ENCODE peak calls at places on chromosomes 4 and X, in ten cellular contexts. One of them, this sample, is unnamed. For H3K36me3 and H3K4me1, the result is how much of the 10 kb centered on the place peaks cover.

GRCh38 chr4:33658971-33659370 is 2585.3 kb downstream of the ARAP2 start:
- DNase-seq in SK-N-SH: no peak
- DNase-seq in MM.1S: no peak
- DNase-seq in neuronal stem cell: no peak
- DNase-seq in upper lobe of right lung: no peak
- DNase-seq in psoas muscle: no peak
- DNase-seq in GM23338: no peak
- DNase-seq in lung: no peak
- DNase-seq in right lobe of liver: no peak
- DNase-seq in left ventricle myocardium inferior: no peak
- DNase-seq in this sample: no peak

GRCh38 chrX:151336809-151337208 is 60.2 kb upstream of the VMA21 start:
- DNase-seq in SK-N-SH: no peak
- DNase-seq in MM.1S: no peak
- DNase-seq in neuronal stem cell: no peak
- DNase-seq in upper lobe of right lung: no peak
- DNase-seq in psoas muscle: no peak
- DNase-seq in GM23338: no peak
- DNase-seq in lung: no peak
- DNase-seq in right lobe of liver: no peak
- DNase-seq in left ventricle myocardium inferior: no peak
- DNase-seq in this sample: no peak

GRCh38 chr4:133799916-133800315 is 401.7 kb downstream of the PABPC4L start:
- DNase-seq in SK-N-SH: no peak
- DNase-seq in MM.1S: no peak
- DNase-seq in neuronal stem cell: no peak
- DNase-seq in upper lobe of right lung: no peak
- DNase-seq in psoas muscle: no peak
- DNase-seq in GM23338: no peak
- DNase-seq in lung: no peak
- DNase-seq in right lobe of liver: no peak
- DNase-seq in left ventricle myocardium inferior: no peak
- DNase-seq in this sample: no peak

GRCh38 chr4:146469053-146469452 is 52.7 kb downstream of the SLC10A7 start:
- DNase-seq in SK-N-SH: no peak
- DNase-seq in MM.1S: no peak
- DNase-seq in neuronal stem cell: no peak
- DNase-seq in upper lobe of right lung: no peak
- DNase-seq in psoas muscle: no peak
- DNase-seq in GM23338: no peak
- DNase-seq in lung: no peak
- DNase-seq in right lobe of liver: no peak
- DNase-seq in left ventricle myocardium inferior: no peak
- DNase-seq in this sample: no peak

GRCh38 chr4:150149381-150149780 is 71.1 kb downstream of the DCLK2 start:
- DNase-seq in SK-N-SH: no peak
- DNase-seq in MM.1S: no peak
- DNase-seq in neuronal stem cell: no peak
- DNase-seq in upper lobe of right lung: no peak
- DNase-seq in psoas muscle: no peak
- DNase-seq in GM23338: no peak
- DNase-seq in lung: no peak
- DNase-seq in right lobe of liver: no peak
- DNase-seq in left ventricle myocardium inferior: no peak
- DNase-seq in this sample: no peak

GRCh38 chr4:14110407-14110806 is 482.9 kb upstream of the BOD1L1 start:
- DNase-seq in SK-N-SH: no peak
- DNase-seq in MM.1S: no peak
- DNase-seq in neuronal stem cell: no peak
- DNase-seq in upper lobe of right lung: no peak
- DNase-seq in psoas muscle: no peak
- DNase-seq in GM23338: no peak
- DNase-seq in lung: no peak
- DNase-seq in right lobe of liver: no peak
- DNase-seq in left ventricle myocardium inferior: no peak
- DNase-seq in this sample: no peak

GRCh38 chrX:46333550-46333949 is 211.7 kb downstream of the ZNF674 start:
- DNase-seq in SK-N-SH: no peak
- DNase-seq in MM.1S: no peak
- DNase-seq in neuronal stem cell: no peak
- DNase-seq in upper lobe of right lung: no peak
- DNase-seq in psoas muscle: no peak
- DNase-seq in GM23338: no peak
- DNase-seq in lung: no peak
- DNase-seq in right lobe of liver: no peak
- DNase-seq in left ventricle myocardium inferior: no peak
- DNase-seq in this sample: no peak

GRCh38 chr4:155889946-155890345 is 13.6 kb upstream of the TDO2 start:
- DNase-seq in SK-N-SH: no peak
- DNase-seq in MM.1S: no peak
- DNase-seq in neuronal stem cell: no peak
- DNase-seq in upper lobe of right lung: no peak
- DNase-seq in psoas muscle: no peak
- DNase-seq in GM23338: no peak
- DNase-seq in lung: no peak
- DNase-seq in right lobe of liver: no peak
- DNase-seq in left ventricle myocardium inferior: no peak
- DNase-seq in this sample: no peak

GRCh38 chr4:13984996-13985780 is 357.7 kb upstream of the BOD1L1 start:
- DNase-seq in SK-N-SH: no peak
- DNase-seq in MM.1S: no peak
- DNase-seq in neuronal stem cell: no peak
- DNase-seq in upper lobe of right lung: no peak
- DNase-seq in psoas muscle: no peak
- DNase-seq in GM23338: no peak
- DNase-seq in lung: no peak
- DNase-seq in right lobe of liver: no peak
- DNase-seq in left ventricle myocardium inferior: no peak
- DNase-seq in this sample: no peak

GRCh38 chr4:105036991-105037390 is 109.7 kb upstream of the TET2 start:
- DNase-seq in SK-N-SH: no peak
- DNase-seq in MM.1S: no peak
- DNase-seq in neuronal stem cell: no peak
- DNase-seq in upper lobe of right lung: no peak
- DNase-seq in psoas muscle: no peak
- DNase-seq in GM23338: no peak
- DNase-seq in lung: no peak
- DNase-seq in right lobe of liver: no peak
- DNase-seq in left ventricle myocardium inferior: no peak
- DNase-seq in this sample: no peak

GRCh38 chrX:338281-338835 is 19.8 kb upstream of the GTPBP6 start:
- DNase-seq in SK-N-SH: no peak
- DNase-seq in MM.1S: no peak
- DNase-seq in neuronal stem cell: no peak
- DNase-seq in upper lobe of right lung: peak
- DNase-seq in psoas muscle: peak
- DNase-seq in GM23338: no peak
- DNase-seq in lung: no peak
- DNase-seq in right lobe of liver: peak
- DNase-seq in left ventricle myocardium inferior: peak
- DNase-seq in this sample: peak

DNA sequence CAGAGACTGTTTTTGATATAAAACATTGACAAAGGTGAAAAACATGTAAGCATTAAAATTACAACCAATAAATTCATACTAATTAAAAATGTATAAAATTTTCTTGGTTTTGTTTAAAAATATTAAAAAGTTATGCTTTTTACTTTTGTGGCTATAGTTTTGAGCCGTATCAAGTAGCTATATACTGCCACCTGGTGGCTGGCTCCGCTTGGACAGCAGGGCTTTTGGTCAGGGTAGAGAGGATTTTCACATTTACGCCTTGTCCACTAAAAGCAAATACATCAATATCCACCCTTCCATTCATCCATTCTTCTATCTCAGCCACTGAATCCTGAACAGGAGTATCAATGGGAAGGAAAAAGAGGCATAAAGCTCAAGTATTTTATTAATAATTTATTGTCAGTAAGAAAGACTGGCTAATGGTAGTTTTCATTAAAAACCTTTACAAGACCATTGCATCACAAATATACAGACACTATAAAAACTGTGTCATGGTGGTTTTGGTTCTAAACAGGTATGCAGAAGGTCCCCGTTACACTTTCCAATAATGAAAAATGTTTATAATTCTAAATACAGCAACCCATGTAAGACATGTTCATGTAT is 32.1 kb upstream of the MTNR1A start:
- DNase-seq in SK-N-SH: peak
- DNase-seq in MM.1S: peak
- DNase-seq in neuronal stem cell: peak
- DNase-seq in upper lobe of right lung: peak
- DNase-seq in psoas muscle: peak
- DNase-seq in GM23338: peak
- DNase-seq in lung: peak
- DNase-seq in right lobe of liver: peak
- DNase-seq in left ventricle myocardium inferior: peak
- DNase-seq in this sample: no peak
- H3K36me3 ChIP-seq in SK-N-SH: under half
- H3K36me3 ChIP-seq in MM.1S: under half
- H3K36me3 ChIP-seq in neuronal stem cell: under half
- H3K36me3 ChIP-seq in upper lobe of right lung: under half
- H3K36me3 ChIP-seq in psoas muscle: under half
- H3K36me3 ChIP-seq in GM23338: under half
- H3K36me3 ChIP-seq in lung: under half
- H3K36me3 ChIP-seq in right lobe of liver: under half
- H3K36me3 ChIP-seq in left ventricle myocardium inferior: under half
- H3K36me3 ChIP-seq in this sample: under half

DNA sequence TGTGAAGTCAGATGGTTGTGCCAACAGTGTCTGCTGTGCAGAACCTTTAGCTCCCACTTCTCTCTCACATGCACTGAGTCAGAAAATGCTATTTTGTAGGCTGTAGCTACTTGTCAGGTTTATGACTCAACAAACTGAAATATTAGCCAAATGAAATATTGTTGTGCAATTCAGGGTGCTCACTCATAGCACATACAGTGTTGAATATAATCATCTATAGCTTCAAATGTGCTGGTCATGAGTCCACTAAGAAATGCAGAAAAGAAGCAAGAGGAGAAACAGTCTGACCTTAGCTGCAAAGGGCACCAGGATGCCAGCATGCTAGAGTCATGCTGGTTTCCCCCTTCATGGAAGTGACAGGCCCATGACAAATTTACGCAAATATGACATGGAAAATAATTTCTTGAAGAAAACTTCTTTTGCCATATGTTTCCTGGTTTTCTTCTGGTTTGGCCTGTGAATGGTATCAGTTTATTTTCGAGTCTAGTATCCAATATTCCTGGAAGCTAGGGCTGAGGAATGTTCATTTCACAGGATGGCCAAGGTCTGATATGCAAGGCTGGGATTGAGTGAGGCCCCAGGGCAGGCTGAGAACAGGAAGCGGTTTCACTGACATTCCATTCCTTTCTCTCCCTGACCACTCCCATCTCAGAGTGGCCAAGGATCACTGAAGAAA is 10.3 kb upstream of the CXCL2 start:
- DNase-seq in SK-N-SH: no peak
- DNase-seq in MM.1S: no peak
- DNase-seq in neuronal stem cell: no peak
- DNase-seq in upper lobe of right lung: no peak
- DNase-seq in psoas muscle: peak
- DNase-seq in GM23338: peak
- DNase-seq in lung: peak
- DNase-seq in right lobe of liver: no peak
- DNase-seq in left ventricle myocardium inferior: peak
- DNase-seq in this sample: peak
- H3K4me1 ChIP-seq in SK-N-SH: under half
- H3K4me1 ChIP-seq in MM.1S: under half
- H3K4me1 ChIP-seq in neuronal stem cell: under half
- H3K4me1 ChIP-seq in upper lobe of right lung: under half
- H3K4me1 ChIP-seq in psoas muscle: under half
- H3K4me1 ChIP-seq in GM23338: under half
- H3K4me1 ChIP-seq in lung: under half
- H3K4me1 ChIP-seq in right lobe of liver: under half
- H3K4me1 ChIP-seq in left ventricle myocardium inferior: half or more
- H3K4me1 ChIP-seq in this sample: under half

GRCh38 chr4:92658318-92658717 is 354.6 kb downstream of the GRID2 start:
- DNase-seq in SK-N-SH: no peak
- DNase-seq in MM.1S: no peak
- DNase-seq in neuronal stem cell: no peak
- DNase-seq in upper lobe of right lung: no peak
- DNase-seq in psoas muscle: no peak
- DNase-seq in GM23338: no peak
- DNase-seq in lung: no peak
- DNase-seq in right lobe of liver: no peak
- DNase-seq in left ventricle myocardium inferior: no peak
- DNase-seq in this sample: no peak
- H3K4me3 ChIP-seq in SK-N-SH: no peak
- H3K4me3 ChIP-seq in MM.1S: no peak
- H3K4me3 ChIP-seq in neuronal stem cell: no peak
- H3K4me3 ChIP-seq in upper lobe of right lung: no peak
- H3K4me3 ChIP-seq in psoas muscle: no peak
- H3K4me3 ChIP-seq in GM23338: no peak
- H3K4me3 ChIP-seq in lung: no peak
- H3K4me3 ChIP-seq in right lobe of liver: no peak
- H3K4me3 ChIP-seq in left ventricle myocardium inferior: no peak
- H3K4me3 ChIP-seq in this sample: no peak

GRCh38 chr4:151772322-151772721 is 11.5 kb upstream of the GATB start:
- DNase-seq in SK-N-SH: no peak
- DNase-seq in MM.1S: no peak
- DNase-seq in neuronal stem cell: no peak
- DNase-seq in upper lobe of right lung: no peak
- DNase-seq in psoas muscle: no peak
- DNase-seq in GM23338: no peak
- DNase-seq in lung: no peak
- DNase-seq in right lobe of liver: no peak
- DNase-seq in left ventricle myocardium inferior: no peak
- DNase-seq in this sample: no peak

GRCh38 chr4:151771664-151772063 is 10.9 kb upstream of the GATB start:
- DNase-seq in SK-N-SH: no peak
- DNase-seq in MM.1S: no peak
- DNase-seq in neuronal stem cell: no peak
- DNase-seq in upper lobe of right lung: no peak
- DNase-seq in psoas muscle: no peak
- DNase-seq in GM23338: no peak
- DNase-seq in lung: no peak
- DNase-seq in right lobe of liver: no peak
- DNase-seq in left ventricle myocardium inferior: no peak
- DNase-seq in this sample: no peak

GRCh38 chr4:151770154-151770553 is 9.3 kb upstream of the GATB start:
- DNase-seq in SK-N-SH: no peak
- DNase-seq in MM.1S: no peak
- DNase-seq in neuronal stem cell: no peak
- DNase-seq in upper lobe of right lung: no peak
- DNase-seq in psoas muscle: no peak
- DNase-seq in GM23338: no peak
- DNase-seq in lung: no peak
- DNase-seq in right lobe of liver: no peak
- DNase-seq in left ventricle myocardium inferior: no peak
- DNase-seq in this sample: no peak

GRCh38 chr4:151768835-151769234 is 8.0 kb upstream of the GATB start:
- DNase-seq in SK-N-SH: no peak
- DNase-seq in MM.1S: no peak
- DNase-seq in neuronal stem cell: no peak
- DNase-seq in upper lobe of right lung: no peak
- DNase-seq in psoas muscle: no peak
- DNase-seq in GM23338: peak
- DNase-seq in lung: no peak
- DNase-seq in right lobe of liver: no peak
- DNase-seq in left ventricle myocardium inferior: no peak
- DNase-seq in this sample: no peak

GRCh38 chr4:151766691-151767090 is 5.9 kb upstream of the GATB start:
- DNase-seq in SK-N-SH: no peak
- DNase-seq in MM.1S: no peak
- DNase-seq in neuronal stem cell: no peak
- DNase-seq in upper lobe of right lung: no peak
- DNase-seq in psoas muscle: no peak
- DNase-seq in GM23338: peak
- DNase-seq in lung: no peak
- DNase-seq in right lobe of liver: no peak
- DNase-seq in left ventricle myocardium inferior: no peak
- DNase-seq in this sample: no peak
- H3K36me3 ChIP-seq in SK-N-SH: under half
- H3K36me3 ChIP-seq in MM.1S: under half
- H3K36me3 ChIP-seq in neuronal stem cell: under half
- H3K36me3 ChIP-seq in upper lobe of right lung: under half
- H3K36me3 ChIP-seq in psoas muscle: under half
- H3K36me3 ChIP-seq in GM23338: under half
- H3K36me3 ChIP-seq in lung: under half
- H3K36me3 ChIP-seq in right lobe of liver: under half
- H3K36me3 ChIP-seq in left ventricle myocardium inferior: under half
- H3K36me3 ChIP-seq in this sample: under half